ENCODE peak calls at places on chromosomes 16 and 17, in five cellular contexts. B is H1, G is heart left ventricle, O is breast epithelium, N is ovary. Q is an unnamed sample. For H3K4me1, the result is how much of the 10 kb centered on the place peaks cover.

GRCh38 chr17:12859520-12859919 is 70.2 kb downstream of the ARHGAP44 start:
- DNase-seq in O (no peak), G (no peak), B (no peak), N (no peak), Q (no peak)

GRCh38 chr17:8755590-8756255 is 2.6 kb downstream of the SPDYE4 start:
- DNase-seq in N (no peak), B (no peak), O (no peak), G (no peak), Q (no peak)

GRCh38 chr16:57480754-57481230 is 5.5 kb downstream of the DOK4 start:
- DNase-seq in N (no peak), O (peak), B (no peak), G (no peak), Q (no peak)

GRCh38 chr17:44487170-44487569 is 16.0 kb downstream of the GPATCH8 start:
- DNase-seq in G (no peak), N (no peak), B (no peak), O (no peak), Q (no peak)

GRCh38 chr17:63676540-63676933 is 23.4 kb downstream of the LIMD2 start:
- DNase-seq in O (no peak), N (no peak), B (no peak), G (no peak), Q (peak)

GRCh38 chr17:4246674-4247073 is 17.1 kb downstream of the ANKFY1 start:
- DNase-seq in B (no peak), G (no peak), O (no peak), N (no peak), Q (no peak)

GRCh38 chr16:29862383-29862883 is 593 bp downstream of the CDIPT start:
- DNase-seq in G (peak), B (no peak), O (no peak), N (no peak), Q (peak)

GRCh38 chr17:19544366-19544765 is 10.7 kb downstream of the SLC47A1 start:
- DNase-seq in O (no peak), B (no peak), G (no peak), N (no peak), Q (no peak)

GRCh38 chr17:82890339-82890730 is 50.5 kb upstream of the ZNF750 start:
- DNase-seq in G (no peak), N (no peak), O (no peak), B (no peak), Q (no peak)

GRCh38 chr16:30096862-30097563 is 1.0 kb upstream of the YPEL3 start:
- DNase-seq in B (no peak), N (no peak), O (no peak), G (no peak), Q (no peak)

GRCh38 chr17:48483471-48484131 is 47.2 kb downstream of the HOXB1 start:
- DNase-seq in N (no peak), B (no peak), O (no peak), G (no peak), Q (no peak)

GRCh38 chr16:3469736-3470135 is 25.6 kb downstream of the C16orf90 start:
- DNase-seq in B (no peak), N (no peak), O (no peak), G (no peak), Q (no peak)

GRCh38 chr17:51643702-51644490 is 383.6 kb downstream of the UTP18 start:
- DNase-seq in O (no peak), B (no peak), N (no peak), G (no peak), Q (no peak)

GRCh38 chr16:13957197-13958078 is 37.5 kb downstream of the ERCC4 start:
- DNase-seq in O (no peak), G (peak), N (peak), B (no peak), Q (peak)

GRCh38 chr16:46947900-46948547 is 25.4 kb downstream of the DNAJA2 start:
- DNase-seq in B (no peak), G (no peak), N (no peak), O (no peak), Q (no peak)

GRCh38 chr16:24534634-24535033 is 4.7 kb upstream of the RBBP6 start:
- DNase-seq in G (no peak), N (no peak), O (no peak), B (no peak), Q (no peak)

GRCh38 chr16:65068151-65068740 is 53.6 kb downstream of the CDH11 start:
- DNase-seq in O (no peak), B (no peak), G (no peak), N (no peak), Q (no peak)

GRCh38 chr17:8698142-8699050 is 46.2 kb downstream of the CCDC42 start:
- DNase-seq in N (peak), G (peak), B (no peak), O (peak), Q (no peak)

GRCh38 chr16:78122774-78123315 is 23.4 kb downstream of the WWOX start:
- DNase-seq in B (no peak), N (no peak), O (no peak), G (no peak), Q (no peak)

GRCh38 chr17:50170662-50171370 is 5.0 kb downstream of the SGCA start:
- DNase-seq in B (no peak), G (no peak), O (no peak), N (no peak), Q (no peak)

GRCh38 chr16:72999541-73000019 is 48.3 kb downstream of the ZFHX3 start:
- DNase-seq in O (no peak), G (no peak), N (no peak), B (no peak), Q (no peak)

GRCh38 chr17:48335858-48336500 is 94.0 kb downstream of the SKAP1 start:
- DNase-seq in N (no peak), O (no peak), B (no peak), G (no peak), Q (no peak)

GRCh38 chr17:19004601-19005441 is at the start of gene FAM83G:
- DNase-seq in G (peak), O (peak), B (peak), N (peak), Q (peak)

GRCh38 chr16:2843526-2843925 is 13.4 kb downstream of the ZG16B start:
- DNase-seq in B (no peak), G (no peak), N (no peak), O (no peak), Q (no peak)

GRCh38 chr17:30905742-30906100 is 317 bp downstream of the TEFM start:
- DNase-seq in B (no peak), O (no peak), N (no peak), G (no peak), Q (peak)

GRCh38 chr17:30908717-30909420 is 2.8 kb upstream of the TEFM start:
- DNase-seq in N (no peak), B (no peak), O (no peak), G (no peak), Q (no peak)

DNA sequence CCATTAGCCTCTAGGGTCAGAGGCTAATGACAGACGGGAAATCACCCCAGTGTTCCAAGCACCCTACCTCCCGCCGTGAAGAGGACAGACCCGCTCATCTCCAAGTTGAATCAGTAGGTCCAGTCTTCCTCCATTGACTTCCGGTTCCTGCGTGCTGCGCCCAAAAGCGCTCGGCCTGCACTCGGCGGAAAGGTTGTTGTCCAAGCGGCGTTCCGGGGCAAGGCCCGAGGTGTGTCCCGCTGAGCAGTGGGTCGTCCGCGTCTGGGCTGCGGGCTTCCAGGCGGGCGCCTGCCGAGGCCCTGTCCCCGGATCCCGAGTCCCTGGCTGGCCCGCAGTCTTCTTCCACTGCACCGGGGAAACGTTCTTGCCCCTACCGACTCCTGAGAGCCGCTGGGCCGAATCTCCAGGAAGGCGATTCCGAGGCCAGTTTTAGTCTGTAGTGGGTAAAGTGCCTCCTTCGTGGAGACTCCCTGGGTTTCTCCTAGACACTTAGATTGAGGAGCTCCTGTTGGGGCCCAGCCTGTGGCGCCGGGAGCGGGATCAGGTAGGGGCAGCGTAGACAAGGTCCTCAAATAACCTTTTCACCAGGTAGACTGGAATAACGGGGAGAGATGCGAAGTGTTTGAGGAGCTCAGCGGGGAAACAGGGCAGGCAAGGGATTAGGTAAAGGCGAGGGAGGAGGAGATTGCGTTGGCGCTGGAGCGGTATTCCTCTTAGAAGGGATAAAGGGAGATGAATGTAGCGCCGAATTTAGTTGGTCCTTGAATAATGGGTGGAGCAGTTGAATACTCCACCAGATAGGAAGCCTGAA is at the start of gene TEFM:
- DNase-seq in B (peak), N (peak), G (peak), O (peak), Q (peak)
- TF ChIP-seq CTCF in B (no peak), N (no peak), G (no peak), O (no peak), Q (no peak)

GRCh38 chr17:39461113-39461910 is at the start of gene CDK12:
- DNase-seq in B (peak), O (peak), G (peak), N (peak), Q (peak)
- TF ChIP-seq POLR2A in B (peak), O (peak), G (no peak), N (peak), Q (peak)

GRCh38 chr17:57538730-57539456 is 206.2 kb downstream of the CCDC182 start:
- DNase-seq in B (no peak), N (no peak), O (no peak), G (no peak), Q (no peak)
- H3K4me1 ChIP-seq in B (under half), N (under half), O (under half), G (under half), Q (under half)

GRCh38 chr16:17275989-17276530 is 194.7 kb downstream of the XYLT1 start:
- DNase-seq in G (no peak), N (no peak), B (no peak), O (no peak), Q (no peak)

GRCh38 chr16:17278988-17279387 is 191.8 kb downstream of the XYLT1 start:
- DNase-seq in G (no peak), B (no peak), O (no peak), N (peak), Q (no peak)

GRCh38 chr16:17275076-17275732 is 195.6 kb downstream of the XYLT1 start:
- DNase-seq in G (no peak), B (no peak), O (no peak), N (no peak), Q (peak)

GRCh38 chr16:17276610-17277009 is 194.2 kb downstream of the XYLT1 start:
- DNase-seq in O (no peak), B (no peak), G (no peak), N (no peak), Q (no peak)

GRCh38 chr16:17277981-17278381 is 192.8 kb downstream of the XYLT1 start:
- DNase-seq in B (no peak), G (no peak), N (peak), O (peak), Q (peak)
- TF ChIP-seq CTCF in B (peak), G (peak), N (no peak), O (no peak), Q (peak)

GRCh38 chr17:11302395-11302932 is 61.5 kb downstream of the SHISA6 start:
- DNase-seq in O (no peak), B (no peak), N (no peak), G (no peak), Q (no peak)

GRCh38 chr17:11298401-11298800 is 57.4 kb downstream of the SHISA6 start:
- DNase-seq in O (no peak), N (no peak), B (no peak), G (no peak), Q (no peak)

GRCh38 chr17:11300738-11301137 is 59.7 kb downstream of the SHISA6 start:
- DNase-seq in B (no peak), N (no peak), O (no peak), G (no peak), Q (no peak)

GRCh38 chr17:11296994-11297393 is 56.0 kb downstream of the SHISA6 start:
- DNase-seq in G (no peak), O (no peak), N (no peak), B (no peak), Q (no peak)

DNA sequence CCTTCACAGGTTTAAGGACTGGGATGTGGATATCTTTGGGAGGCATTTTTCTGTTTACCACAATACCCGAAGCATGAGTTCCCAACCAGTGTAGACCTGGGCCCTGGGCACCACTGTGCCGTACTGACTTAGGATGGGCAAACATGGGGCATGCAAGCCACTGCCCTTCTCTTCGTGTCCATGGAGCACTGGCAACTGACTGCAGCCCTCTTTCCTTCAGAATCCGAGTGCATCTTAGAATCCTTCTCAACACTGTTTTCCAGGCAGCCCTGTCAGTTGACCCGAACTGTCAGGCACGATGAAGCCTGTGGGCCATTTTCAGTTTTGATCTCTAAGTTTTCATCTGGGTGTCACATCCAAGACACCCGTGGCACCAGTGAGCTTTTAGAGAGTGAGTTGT is 59.2 kb downstream of the SHISA6 start:
- DNase-seq in N (no peak), G (no peak), B (no peak), O (no peak), Q (no peak)
- TF ChIP-seq POLR2A in N (no peak), G (no peak), B (no peak), O (no peak), Q (no peak)

GRCh38 chr17:17058304-17058703 is 16.0 kb downstream of the MPRIP start:
- DNase-seq in O (peak), G (no peak), B (no peak), N (peak), Q (no peak)
- H3K4me1 ChIP-seq in O (under half), G (half or more), B (under half), N (under half), Q (under half)

GRCh38 chr16:28823719-28824547 is 1.1 kb downstream of the ATXN2L start:
- DNase-seq in N (peak), G (peak), B (peak), O (peak), Q (peak)
- TF ChIP-seq CTCF in N (no peak), G (peak), B (peak), O (peak), Q (peak)

GRCh38 chr16:10579575-10579964 is 828 bp downstream of the EMP2 start:
- DNase-seq in B (no peak), N (no peak), G (no peak), O (no peak), Q (no peak)

GRCh38 chr16:10577305-10578202 is 2.8 kb downstream of the EMP2 start:
- DNase-seq in N (peak), B (no peak), O (no peak), G (peak), Q (no peak)

GRCh38 chr16:10578474-10579316 is 1.7 kb downstream of the EMP2 start:
- DNase-seq in O (peak), B (no peak), G (peak), N (peak), Q (no peak)

GRCh38 chr16:10581507-10581906 is 1.1 kb upstream of the EMP2 start:
- DNase-seq in G (no peak), N (no peak), B (no peak), O (no peak), Q (no peak)

GRCh38 chr16:10579965-10580918 is at the start of gene EMP2:
- DNase-seq in B (peak), N (peak), G (peak), O (peak), Q (peak)
- TF ChIP-seq POLR2A in B (peak), N (peak), G (peak), O (peak), Q (peak)

GRCh38 chr16:50309527-50310307 is 43.4 kb downstream of the ADCY7 start:
- DNase-seq in N (peak), G (no peak), B (no peak), O (peak), Q (peak)
- H3K4me1 ChIP-seq in N (under half), G (under half), B (under half), O (under half), Q (under half)